ENCODE peak calls at places on chromosomes 11 and 22, in ten cellular contexts. U, R, D, M, K, N, B, H, X and P are unnamed samples.

GRCh38 chr11:71207996-71208774 is 44.2 kb downstream of the SHANK2 start:
- DNase-seq in K (no peak), X (no peak), U (no peak), H (no peak), M (no peak), N (no peak), B (no peak), R (no peak), D (no peak), P (no peak)

GRCh38 chr11:34564807-34565241 is 51.2 kb upstream of the ELF5 start:
- DNase-seq in U (no peak), M (no peak), B (no peak), D (no peak), K (no peak), X (no peak), R (no peak), H (peak), N (no peak), P (no peak)

GRCh38 chr11:90913131-90913668 is 690.4 kb upstream of the CHORDC1 start:
- DNase-seq in U (no peak), X (no peak), N (no peak), M (no peak), B (no peak), R (no peak), H (no peak), K (no peak), D (no peak), P (no peak)

GRCh38 chr11:70526116-70527045 is 128.1 kb downstream of the CTTN start:
- DNase-seq in U (no peak), B (no peak), K (no peak), X (no peak), D (no peak), R (no peak), N (no peak), M (no peak), H (no peak), P (no peak)

GRCh38 chr11:123020968-123021367 is 39.3 kb upstream of the BSX start:
- DNase-seq in D (peak), H (peak), U (no peak), R (peak), N (peak), X (peak), M (peak), K (peak), B (peak), P (peak)

GRCh38 chr11:130779943-130780342 is 136.3 kb downstream of the SNX19 start:
- DNase-seq in K (no peak), N (no peak), H (no peak), U (peak), B (no peak), R (no peak), D (no peak), X (no peak), M (no peak), P (no peak)

GRCh38 chr11:100808904-100809491 is 121.9 kb downstream of the ARHGAP42 start:
- DNase-seq in X (peak), R (peak), N (peak), B (peak), D (peak), H (peak), U (no peak), M (peak), K (peak), P (peak)

GRCh38 chr22:29385748-29386147 is 2.6 kb downstream of the AP1B1 start:
- DNase-seq in R (no peak), X (no peak), U (no peak), K (no peak), B (no peak), M (no peak), N (no peak), D (no peak), H (peak), P (no peak)

GRCh38 chr11:131674051-131674755 is 303.8 kb downstream of the NTM start:
- DNase-seq in B (peak), N (peak), U (no peak), R (peak), D (peak), K (peak), X (peak), M (peak), H (peak), P (peak)

GRCh38 chr11:66595245-66595904 is 2.4 kb downstream of the CCS start:
- DNase-seq in D (no peak), N (peak), M (peak), X (no peak), R (no peak), K (no peak), H (peak), U (no peak), B (peak), P (peak)

GRCh38 chr11:12175694-12176241 is 65.4 kb downstream of the MICAL2 start:
- DNase-seq in K (peak), H (no peak), U (peak), X (peak), N (peak), B (peak), R (no peak), D (peak), M (peak), P (peak)

GRCh38 chr22:19806213-19807160 is 45.9 kb downstream of the TBX1 start:
- DNase-seq in B (no peak), D (no peak), X (peak), N (no peak), M (no peak), H (peak), U (no peak), R (no peak), K (no peak), P (peak)

GRCh38 chr22:47143249-47143938 is 380.9 kb downstream of the TBC1D22A start:
- DNase-seq in N (no peak), D (no peak), R (no peak), K (no peak), M (no peak), U (no peak), H (no peak), B (no peak), X (no peak), P (no peak)

GRCh38 chr22:36367479-36367878 is 20.3 kb downstream of the MYH9 start:
- DNase-seq in R (no peak), N (no peak), B (no peak), M (no peak), U (no peak), K (no peak), X (no peak), D (no peak), H (peak), P (no peak)

GRCh38 chr22:29481265-29482000 is 1.4 kb downstream of the NEFH start:
- DNase-seq in U (no peak), N (peak), D (no peak), R (peak), M (peak), X (no peak), H (peak), K (no peak), B (peak), P (no peak)

GRCh38 chr11:76598426-76598839 is 72.1 kb downstream of the LRRC32 start:
- DNase-seq in K (no peak), H (peak), D (peak), B (peak), U (peak), X (no peak), M (peak), R (peak), N (peak), P (peak)

GRCh38 chr11:133531971-133532651 is at the start of gene OPCML:
- DNase-seq in N (no peak), R (peak), K (no peak), H (no peak), D (no peak), U (no peak), X (no peak), M (no peak), B (no peak), P (no peak)

GRCh38 chr22:40707154-40707553 is 27.9 kb downstream of the MCHR1 start:
- DNase-seq in U (no peak), D (no peak), R (no peak), H (no peak), X (no peak), B (no peak), M (no peak), K (no peak), N (no peak), P (no peak)

GRCh38 chr11:119671561-119672015 is 57.4 kb downstream of the NECTIN1 start:
- DNase-seq in M (peak), N (peak), X (no peak), H (no peak), D (no peak), K (peak), R (peak), U (no peak), B (peak), P (peak)

GRCh38 chr22:36933629-36934028 is 20.2 kb downstream of the CSF2RB start:
- DNase-seq in D (no peak), K (no peak), M (no peak), B (no peak), U (no peak), R (no peak), X (no peak), N (no peak), H (no peak), P (no peak)

DNA sequence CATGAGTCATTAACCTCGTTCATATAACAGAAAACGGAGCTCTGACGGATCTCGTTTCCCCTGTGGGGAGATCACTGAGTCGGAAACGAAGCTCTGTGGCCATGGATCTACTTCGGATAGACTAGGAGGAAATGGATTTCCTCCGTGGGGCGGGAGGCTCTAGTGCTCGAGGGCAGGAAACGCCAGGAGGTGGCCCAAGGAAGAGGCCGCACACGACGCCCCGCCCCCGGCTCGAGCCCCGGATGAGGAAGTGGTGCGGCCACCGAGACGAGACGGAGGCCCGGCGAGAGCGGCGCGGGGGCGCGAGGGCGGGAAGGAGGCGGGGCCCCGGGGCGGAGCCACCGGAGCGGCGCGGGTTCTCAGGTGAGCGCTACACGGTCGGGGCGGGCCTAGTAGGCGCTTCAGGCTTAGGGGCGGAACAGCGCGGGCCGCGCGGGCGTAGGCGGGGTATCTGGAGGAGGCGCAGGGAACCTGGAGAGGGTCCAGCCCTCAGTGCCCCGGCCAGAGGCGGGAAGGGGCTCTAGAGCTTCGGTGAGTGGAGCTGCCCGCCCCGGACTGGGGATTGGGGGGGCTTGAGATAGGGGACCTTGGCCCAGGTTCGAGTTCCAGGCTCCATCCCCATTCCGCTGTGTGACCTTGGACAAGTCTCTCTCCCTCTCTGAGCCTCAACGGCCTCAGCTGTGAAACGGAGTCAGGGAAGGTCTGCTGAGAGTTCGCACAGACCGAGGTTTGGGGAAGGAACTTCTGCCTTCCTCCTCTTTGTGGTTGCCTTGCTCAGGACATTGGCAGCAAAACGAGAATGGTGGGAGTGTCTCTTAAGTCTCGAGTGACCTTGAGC is at the start of gene DEPDC5:
- DNase-seq in U (peak), X (peak), R (peak), H (peak), K (peak), D (peak), M (peak), N (peak), B (peak), P (peak)
- TF ChIP-seq CTCF in U (no peak), X (no peak), R (peak), H (no peak), K (no peak), D (no peak), M (no peak), N (no peak), B (no peak), P (no peak)

GRCh38 chr11:114084414-114084813 is 24.9 kb downstream of the ZBTB16 start:
- DNase-seq in U (no peak), D (no peak), K (no peak), X (no peak), N (no peak), M (no peak), H (no peak), R (no peak), B (no peak), P (no peak)
- H3K4me3 ChIP-seq in U (peak), D (no peak), K (no peak), X (no peak), N (no peak), M (no peak), H (no peak), R (no peak), B (no peak), P (no peak)

GRCh38 chr11:96342971-96343711 is at the start of gene MAML2:
- DNase-seq in M (peak), R (peak), H (peak), X (peak), K (peak), D (peak), B (peak), U (peak), N (peak), P (peak)
- TF ChIP-seq CTCF in M (peak), R (peak), H (peak), X (peak), K (peak), D (peak), B (peak), U (peak), N (peak), P (peak)

DNA sequence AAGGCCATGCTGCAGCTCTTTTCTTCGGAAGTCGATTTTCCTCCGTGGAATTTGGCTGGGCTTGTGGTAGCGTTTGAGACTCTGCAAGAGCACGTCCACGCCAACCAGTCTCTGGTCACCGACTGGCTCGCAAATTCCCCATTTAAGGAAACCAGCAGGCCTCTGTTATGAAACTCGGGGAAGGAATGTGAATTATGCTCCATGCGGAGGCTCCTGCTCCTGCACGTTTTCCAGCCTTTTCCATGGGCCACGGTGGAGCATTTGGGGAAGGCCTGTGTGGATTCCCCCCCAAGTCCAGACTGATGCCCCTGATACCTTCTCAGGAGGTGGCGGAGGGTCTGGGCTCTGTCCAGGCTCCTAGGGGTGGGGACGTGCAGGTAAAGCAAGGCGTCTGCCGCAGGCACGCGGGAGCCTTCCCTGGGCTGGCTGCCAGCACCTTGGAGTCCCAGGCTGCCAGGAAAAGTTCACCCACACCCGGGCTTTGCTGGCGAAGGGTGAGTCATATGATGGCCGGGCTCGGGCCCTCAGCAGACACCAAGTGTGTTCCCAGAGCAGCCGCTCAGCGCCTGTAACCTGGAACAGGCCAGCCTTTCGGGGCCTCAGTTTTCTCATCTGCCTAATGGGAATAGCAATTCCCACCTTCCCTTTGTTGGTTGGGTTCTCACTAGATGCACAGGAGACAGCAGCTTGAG is 41.9 kb downstream of the LRP5 start:
- DNase-seq in X (peak), H (peak), U (peak), D (peak), M (peak), N (peak), K (peak), B (peak), R (no peak), P (peak)
- H3K4me3 ChIP-seq in X (no peak), H (no peak), U (peak), D (no peak), M (peak), N (no peak), K (no peak), B (peak), R (no peak), P (no peak)

DNA sequence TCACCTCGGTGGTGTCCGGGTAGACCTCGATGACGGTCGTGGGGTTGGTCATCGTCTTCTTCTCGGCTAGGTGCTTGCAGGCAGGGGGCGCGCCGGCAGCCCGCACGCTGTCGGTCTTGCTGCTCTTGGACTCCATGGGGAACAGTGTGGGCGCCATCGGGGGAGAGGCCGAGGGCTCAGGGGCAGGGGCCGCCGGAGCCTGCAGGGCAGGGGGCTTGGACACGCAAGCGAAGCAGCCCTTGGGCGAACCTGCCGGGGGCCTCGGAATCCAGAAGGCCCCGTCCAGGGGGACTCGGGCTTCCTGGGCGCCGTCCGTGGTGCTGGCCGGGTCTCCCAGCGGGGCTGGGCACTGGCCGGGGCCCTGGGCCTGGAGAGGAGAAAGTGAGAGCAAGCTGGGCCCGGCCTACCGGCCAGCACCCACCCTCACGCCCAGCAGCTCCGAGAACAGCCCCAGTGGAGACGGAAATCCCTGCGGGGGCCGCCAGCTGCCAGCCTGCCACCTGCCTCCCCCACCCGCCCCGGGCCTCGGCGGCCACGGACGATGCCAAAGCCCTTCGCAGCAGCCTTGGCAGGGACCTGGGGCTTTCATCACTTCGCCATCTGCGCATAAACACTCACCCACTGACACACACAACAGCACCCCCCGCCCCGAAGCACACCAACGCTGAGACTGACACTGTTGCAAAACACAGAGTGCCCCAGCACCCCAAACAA is 2.5 kb downstream of the IFITM10 start:
- DNase-seq in B (no peak), R (no peak), H (peak), N (no peak), X (peak), M (no peak), K (no peak), U (peak), D (no peak), P (no peak)
- TF ChIP-seq CTCF in B (no peak), R (no peak), H (no peak), N (no peak), X (peak), M (no peak), K (no peak), U (no peak), D (no peak), P (no peak)

DNA sequence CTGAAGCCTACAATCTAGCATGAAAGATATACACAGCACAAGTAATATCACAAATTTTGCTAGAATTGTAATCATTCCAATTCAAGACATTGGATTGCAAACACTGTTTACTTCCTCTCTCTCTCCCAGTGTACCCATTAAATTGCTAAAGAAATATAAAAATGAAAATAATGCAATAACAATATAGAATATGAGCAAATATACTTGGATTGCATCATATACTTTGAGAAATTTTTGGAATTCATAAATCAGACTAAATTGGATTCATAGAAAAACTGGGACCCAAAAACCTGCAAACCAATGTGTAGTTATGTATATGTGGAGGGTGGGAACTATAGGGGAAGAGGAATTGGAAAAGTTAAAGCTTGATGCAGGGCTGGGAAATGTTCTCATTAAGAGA is 25.0 kb upstream of the OR56A1 start:
- DNase-seq in K (no peak), M (no peak), H (no peak), U (no peak), D (no peak), N (no peak), B (no peak), X (no peak), R (no peak), P (no peak)
- H3K4me3 ChIP-seq in K (no peak), M (no peak), H (no peak), U (no peak), D (no peak), N (no peak), B (no peak), X (no peak), R (no peak), P (no peak)

GRCh38 chr22:41946360-41947180 is at the start of gene CENPM:
- DNase-seq in R (peak), B (peak), N (peak), U (peak), K (peak), D (peak), H (peak), M (peak), X (peak), P (peak)
- TF ChIP-seq CTCF in R (peak), B (peak), N (peak), U (no peak), K (peak), D (peak), H (peak), M (peak), X (peak), P (peak)

GRCh38 chr11:93525601-93526000 is 17.6 kb downstream of the SMCO4 start:
- DNase-seq in U (no peak), N (peak), H (peak), K (peak), M (peak), R (no peak), D (no peak), B (peak), X (no peak), P (peak)

GRCh38 chr11:93528757-93529639 is 14.2 kb downstream of the SMCO4 start:
- DNase-seq in K (no peak), X (no peak), D (no peak), B (no peak), R (no peak), N (no peak), U (no peak), H (no peak), M (no peak), P (no peak)

GRCh38 chr11:93526058-93526633 is 17.0 kb downstream of the SMCO4 start:
- DNase-seq in B (no peak), N (no peak), K (no peak), D (no peak), R (no peak), M (no peak), H (no peak), X (no peak), U (no peak), P (no peak)

GRCh38 chr11:93528252-93528651 is 14.9 kb downstream of the SMCO4 start:
- DNase-seq in D (no peak), N (no peak), X (no peak), K (no peak), H (no peak), U (no peak), R (no peak), B (no peak), M (no peak), P (no peak)

GRCh38 chr11:93526691-93527583 is 16.3 kb downstream of the SMCO4 start:
- DNase-seq in M (no peak), K (no peak), D (no peak), U (no peak), H (no peak), X (no peak), R (no peak), B (no peak), N (no peak), P (no peak)
- H3K4me3 ChIP-seq in M (no peak), K (no peak), D (no peak), U (no peak), H (no peak), X (no peak), R (no peak), B (no peak), N (no peak), P (no peak)

DNA sequence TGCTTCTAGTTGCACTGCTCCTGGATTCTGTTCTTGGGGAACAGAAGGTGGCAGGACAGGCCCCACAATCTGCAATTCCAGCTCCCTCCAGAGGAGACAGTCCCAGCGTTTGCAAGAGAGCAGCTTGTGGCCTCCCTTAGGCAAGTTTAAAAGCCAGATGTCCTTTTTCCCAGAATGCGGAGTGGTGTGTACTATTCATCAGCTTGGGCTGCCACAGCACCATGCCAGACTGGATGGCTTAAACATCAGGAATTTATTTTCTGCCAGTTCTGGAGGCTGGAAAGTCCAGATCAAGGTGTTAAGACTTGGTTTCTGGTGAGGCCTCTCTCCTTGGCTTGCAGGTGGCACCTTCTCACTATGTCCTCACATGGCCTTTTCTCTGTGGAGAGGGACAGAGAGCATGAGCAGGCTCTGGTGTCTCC is 11.7 kb downstream of the MIAT start:
- DNase-seq in K (peak), U (no peak), X (peak), M (peak), D (no peak), R (peak), H (no peak), N (peak), B (peak), P (no peak)
- TF ChIP-seq CTCF in K (peak), U (peak), X (peak), M (peak), D (peak), R (peak), H (peak), N (peak), B (peak), P (peak)